ENCODE peak calls at places on chromosomes 7 and 10, in nine cellular contexts. G, C, D, Z, S, H, T, R and Q are unnamed samples.
A peak's percentile ranks its signal among the peaks of the same experiment; 100 is the strongest.

GRCh38 chr10:90125406-90125805 is 424.0 kb downstream of the KIF20B start:
- DNase-seq in Z (no peak), H (no peak), S (no peak), R (no peak), C (no peak), G (no peak), D (no peak), T (peak; percentile 46), Q (no peak)

GRCh38 chr7:132739271-132739955 is 163.1 kb upstream of the PLXNA4 start:
- DNase-seq in G (no peak), R (no peak), Z (no peak), H (no peak), C (no peak), S (no peak), D (no peak), T (peak; percentile 92), Q (no peak)

GRCh38 chr7:23290993-23291392 is 8.1 kb upstream of the MALSU1 start:
- DNase-seq in Z (no peak), G (no peak), H (no peak), T (no peak), D (no peak), R (no peak), S (no peak), C (no peak), Q (no peak)

GRCh38 chr7:15820319-15820718 is 133.8 kb upstream of the MEOX2 start:
- DNase-seq in T (no peak), D (no peak), C (no peak), H (no peak), S (no peak), G (no peak), Z (no peak), R (no peak), Q (no peak)

GRCh38 chr10:10872035-10872673 is 145.5 kb upstream of the CELF2 start:
- DNase-seq in S (no peak), D (no peak), T (peak; percentile 99), G (no peak), C (no peak), H (no peak), Z (no peak), R (no peak), Q (no peak)

GRCh38 chr7:16795624-16796023 is 9.2 kb downstream of the AGR2 start:
- DNase-seq in G (no peak), S (no peak), C (no peak), H (no peak), D (no peak), T (no peak), Z (no peak), R (no peak), Q (no peak)

GRCh38 chr7:140674899-140675701 is 2.4 kb downstream of the ADCK2 start:
- DNase-seq in C (peak; percentile 27), S (no peak), G (no peak), D (no peak), Z (no peak), T (peak; percentile 64), R (no peak), H (no peak), Q (peak; percentile 52)

GRCh38 chr7:149500910-149501309 is 3.3 kb upstream of the ZNF746 start:
- DNase-seq in H (no peak), G (no peak), D (no peak), S (no peak), T (peak; percentile 70), C (no peak), Z (no peak), R (no peak), Q (no peak)

GRCh38 chr10:89789188-89789587 is 87.8 kb downstream of the KIF20B start:
- DNase-seq in H (no peak), Z (no peak), R (no peak), T (no peak), D (no peak), C (no peak), G (no peak), S (no peak), Q (no peak)

GRCh38 chr7:102416406-102416805 is 17.0 kb upstream of the ORAI2 start:
- DNase-seq in R (no peak), S (no peak), G (no peak), C (no peak), Z (no peak), H (no peak), T (no peak), D (no peak), Q (no peak)

GRCh38 chr7:135713836-135714470 is 14.0 kb downstream of the SLC13A4 start:
- DNase-seq in D (no peak), T (no peak), Z (no peak), G (no peak), C (no peak), H (no peak), R (no peak), S (no peak), Q (no peak)

GRCh38 chr10:63166742-63167258 is 33.7 kb downstream of the NRBF2 start:
- DNase-seq in G (peak; percentile 48), H (no peak), D (no peak), R (no peak), C (peak; percentile 64), Z (no peak), S (no peak), T (peak; percentile 93), Q (peak; percentile 53)

GRCh38 chr10:60123668-60124067 is 217.3 kb upstream of the CCDC6 start:
- DNase-seq in R (no peak), G (no peak), C (no peak), S (no peak), Z (no peak), D (no peak), H (no peak), T (no peak), Q (no peak)

GRCh38 chr10:90849956-90850749 is 7.7 kb downstream of the HTR7 start:
- DNase-seq in D (no peak), G (no peak), R (no peak), Z (no peak), T (peak; percentile 32), C (no peak), H (no peak), S (no peak), Q (no peak)

GRCh38 chr10:45257615-45258014 is 57.8 kb downstream of the OR13A1 start:
- DNase-seq in S (no peak), C (no peak), R (no peak), Z (no peak), H (no peak), D (no peak), G (no peak), T (no peak), Q (no peak)